ENCODE peak calls at places on chromosomes 2 and 18, in four cellular contexts. N is fibroblast of lung, C is keratinocyte, P is MM.1S. L is an unnamed sample.

GRCh38 chr2:215664847-215665525 is 229.1 kb upstream of the FN1 start:
- DNase-seq in N (peak; percentile 91), C (peak; percentile 64), P (no peak), L (no peak)

GRCh38 chr2:151071382-151071781 is 190.3 kb downstream of the RBM43 start:
- DNase-seq in N (peak; percentile 58), C (peak; percentile 15), P (no peak), L (no peak)

GRCh38 chr2:67612576-67612981 is 215.4 kb downstream of the ETAA1 start:
- DNase-seq in N (no peak), C (no peak), P (no peak), L (no peak)

GRCh38 chr2:109066501-109066900 is 62.5 kb upstream of the SH3RF3 start:
- DNase-seq in N (no peak), C (no peak), P (no peak), L (no peak)

GRCh38 chr2:63614983-63615945 is 26.5 kb downstream of the MDH1 start:
- DNase-seq in N (no peak), C (peak; percentile 79), P (no peak), L (no peak)

GRCh38 chr2:188607501-188607900 is 315.8 kb downstream of the GULP1 start:
- DNase-seq in N (peak; percentile 34), C (no peak), P (peak; percentile 81), L (no peak)

GRCh38 chr18:6885992-6886823 is 156.7 kb downstream of the ARHGAP28 start:
- DNase-seq in N (peak; percentile 76), C (no peak), P (peak; percentile 47), L (peak; percentile 65)

GRCh38 chr2:112242384-112242783 is 12.5 kb downstream of the ZC3H8 start:
- DNase-seq in N (no peak), C (no peak), P (no peak), L (no peak)

GRCh38 chr2:218780851-218781690 is 876 bp upstream of the CYP27A1 start:
- DNase-seq in N (peak; percentile 28), C (no peak), P (no peak), L (no peak)

GRCh38 chr2:70190086-70190412 is 770 bp downstream of the C2orf42 start:
- DNase-seq in N (no peak), C (no peak), P (no peak), L (peak; percentile 40)

GRCh38 chr2:44267269-44268258 is 7.7 kb upstream of the SLC3A1 start:
- DNase-seq in N (peak; percentile 75), C (no peak), P (no peak), L (no peak)

DNA sequence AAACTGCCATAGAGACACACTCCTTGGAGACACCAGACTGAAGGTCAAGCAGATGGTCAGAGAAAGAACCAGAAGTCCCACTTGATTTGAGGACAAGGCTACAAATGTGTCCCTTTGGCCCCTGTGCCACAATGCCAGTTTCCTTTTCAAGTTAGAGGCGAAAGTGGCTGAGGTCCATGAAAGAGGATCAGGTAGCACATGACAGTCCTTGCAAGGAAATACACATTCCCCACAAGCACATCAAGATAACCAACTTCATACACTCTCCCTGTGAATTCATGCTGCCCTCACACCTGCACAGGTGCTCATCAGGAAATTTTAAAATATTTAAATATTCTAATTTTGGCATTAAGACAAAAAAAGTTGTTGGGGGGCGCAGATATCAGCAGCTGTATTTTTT is 218.6 kb downstream of the TCF4 start:
- DNase-seq in N (no peak), C (no peak), P (no peak), L (no peak)
- H3K79me2 ChIP-seq in N (no peaks in the 10 kb centered on the region), C (no peaks in the 10 kb centered on the region), P (no peaks in the 10 kb centered on the region), L (peaks cover 54% of the 10 kb centered on the region)

DNA sequence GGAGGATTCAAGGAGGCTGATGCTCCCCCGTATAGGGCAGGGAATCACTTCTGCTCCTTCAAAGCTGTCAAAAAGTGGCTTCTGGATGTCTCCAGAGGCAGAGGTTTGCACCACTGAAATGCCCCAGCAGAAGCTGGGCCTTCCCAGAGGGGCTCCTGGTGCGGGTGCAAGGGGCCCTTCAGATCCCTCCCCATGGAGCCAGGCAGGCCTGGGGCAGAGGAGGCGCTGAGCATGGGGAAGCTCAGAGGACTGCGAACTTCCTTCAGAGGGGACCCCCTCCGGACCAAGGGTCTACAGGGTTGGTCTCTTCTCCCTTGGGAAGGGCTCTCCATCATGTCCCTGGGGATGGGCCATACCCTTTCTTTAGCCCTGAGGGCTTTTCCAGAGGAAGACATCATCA is 341.2 kb downstream of the DYSF start:
- DNase-seq in N (no peak), C (no peak), P (no peak), L (no peak)
- H3K79me2 ChIP-seq in N (no peaks in the 10 kb centered on the region), C (no peaks in the 10 kb centered on the region), P (no peaks in the 10 kb centered on the region), L (no peaks in the 10 kb centered on the region)

GRCh38 chr2:159010340-159010739 is 41.9 kb downstream of the TANC1 start:
- DNase-seq in N (peak; percentile 60), C (no peak), P (no peak), L (peak; percentile 61)
- H3K79me2 ChIP-seq in N (peaks cover 15% of the 10 kb centered on the region), C (peaks cover 78% of the 10 kb centered on the region), P (no peaks in the 10 kb centered on the region), L (peaks cover 75% of the 10 kb centered on the region)

GRCh38 chr2:233147829-233148167 is 87.7 kb downstream of the INPP5D start:
- DNase-seq in N (no peak), C (no peak), P (no peak), L (no peak)
- H3K79me2 ChIP-seq in N (no peaks in the 10 kb centered on the region), C (peaks cover 19% of the 10 kb centered on the region), P (no peaks in the 10 kb centered on the region), L (no peaks in the 10 kb centered on the region)

GRCh38 chr2:37670378-37671012 is 947 bp downstream of the CDC42EP3 start:
- DNase-seq in N (peak; percentile 49), C (no peak), P (peak; percentile 41), L (no peak)
- H3K79me2 ChIP-seq in N (peaks cover 59% of the 10 kb centered on the region), C (peaks cover 59% of the 10 kb centered on the region), P (peaks cover 59% of the 10 kb centered on the region), L (peaks cover 60% of the 10 kb centered on the region)

GRCh38 chr2:105042189-105042588 is 4.3 kb downstream of the MRPS9 start:
- DNase-seq in N (no peak), C (no peak), P (peak; percentile 17), L (no peak)
- H3K79me2 ChIP-seq in N (peaks cover 10% of the 10 kb centered on the region), C (peaks cover 30% of the 10 kb centered on the region), P (peaks cover 42% of the 10 kb centered on the region), L (peaks cover 35% of the 10 kb centered on the region)

GRCh38 chr2:31413876-31414550 is 529 bp downstream of the XDH start:
- DNase-seq in N (no peak), C (no peak), P (peak; percentile 23), L (peak; percentile 27)
- H3K79me2 ChIP-seq in N (no peaks in the 10 kb centered on the region), C (peaks cover 38% of the 10 kb centered on the region), P (no peaks in the 10 kb centered on the region), L (no peaks in the 10 kb centered on the region)

GRCh38 chr18:35051978-35052377 is 10.8 kb downstream of the MAPRE2 start:
- DNase-seq in N (peak; percentile 37), C (no peak), P (no peak), L (no peak)

GRCh38 chr18:35049111-35050003 is 8.1 kb downstream of the MAPRE2 start:
- DNase-seq in N (no peak), C (no peak), P (no peak), L (no peak)

GRCh38 chr18:35050638-35051287 is 9.6 kb downstream of the MAPRE2 start:
- DNase-seq in N (peak; percentile 17), C (no peak), P (no peak), L (peak; percentile 22)

GRCh38 chr18:35047697-35048292 is 6.6 kb downstream of the MAPRE2 start:
- DNase-seq in N (no peak), C (no peak), P (no peak), L (no peak)

GRCh38 chr18:35050004-35050623 is 8.9 kb downstream of the MAPRE2 start:
- DNase-seq in N (peak; percentile 42), C (no peak), P (no peak), L (no peak)
- H3K79me2 ChIP-seq in N (peaks cover 28% of the 10 kb centered on the region), C (no peaks in the 10 kb centered on the region), P (peaks cover 43% of the 10 kb centered on the region), L (peaks cover 10% of the 10 kb centered on the region)

L was measured in SK-N-SH.